ENCODE peak calls at places on chromosomes 13 and 19, in nine cellular contexts. One of them, this sample, is unnamed.

GRCh38 chr13:99191900-99192399 is 8.7 kb upstream of the UBAC2 start:
- DNase-seq in psoas muscle: no peak
- DNase-seq in right lobe of liver: no peak
- DNase-seq in GM23338: no peak
- DNase-seq in thoracic aorta: no peak
- DNase-seq in brain microvascular endothelial cell: peak; percentile 5
- DNase-seq in IMR-90: peak; percentile 74
- DNase-seq in tibial artery: no peak
- DNase-seq in upper lobe of right lung: no peak
- DNase-seq in this sample: no peak

GRCh38 chr19:41940443-41941409 is 12.5 kb upstream of the ERFL start:
- DNase-seq in psoas muscle: no peak
- DNase-seq in right lobe of liver: no peak
- DNase-seq in GM23338: peak; percentile 17
- DNase-seq in thoracic aorta: no peak
- DNase-seq in brain microvascular endothelial cell: no peak
- DNase-seq in IMR-90: no peak
- DNase-seq in tibial artery: no peak
- DNase-seq in upper lobe of right lung: no peak
- DNase-seq in this sample: no peak

GRCh38 chr19:49387936-49388372 is at the start of gene KASH5:
- DNase-seq in psoas muscle: peak; percentile 83
- DNase-seq in right lobe of liver: peak; percentile 90
- DNase-seq in GM23338: peak; percentile 62
- DNase-seq in thoracic aorta: no peak
- DNase-seq in brain microvascular endothelial cell: no peak
- DNase-seq in IMR-90: peak; percentile 8
- DNase-seq in tibial artery: peak; percentile 88
- DNase-seq in upper lobe of right lung: peak; percentile 92
- DNase-seq in this sample: no peak

GRCh38 chr13:97742084-97742483 is 211.4 kb upstream of the IPO5 start:
- DNase-seq in psoas muscle: no peak
- DNase-seq in right lobe of liver: no peak
- DNase-seq in GM23338: no peak
- DNase-seq in thoracic aorta: no peak
- DNase-seq in brain microvascular endothelial cell: no peak
- DNase-seq in IMR-90: no peak
- DNase-seq in tibial artery: no peak
- DNase-seq in upper lobe of right lung: no peak
- DNase-seq in this sample: no peak

GRCh38 chr13:106738279-106738678 is 170.3 kb upstream of the ARGLU1 start:
- DNase-seq in psoas muscle: no peak
- DNase-seq in right lobe of liver: no peak
- DNase-seq in GM23338: peak; percentile 29
- DNase-seq in thoracic aorta: no peak
- DNase-seq in brain microvascular endothelial cell: no peak
- DNase-seq in IMR-90: no peak
- DNase-seq in tibial artery: no peak
- DNase-seq in upper lobe of right lung: no peak
- DNase-seq in this sample: no peak

GRCh38 chr19:53696951-53697350 is 65.2 kb downstream of the DPRX start:
- DNase-seq in psoas muscle: no peak
- DNase-seq in right lobe of liver: no peak
- DNase-seq in GM23338: peak; percentile 74
- DNase-seq in thoracic aorta: no peak
- DNase-seq in brain microvascular endothelial cell: no peak
- DNase-seq in IMR-90: no peak
- DNase-seq in tibial artery: no peak
- DNase-seq in upper lobe of right lung: peak; percentile 22
- DNase-seq in this sample: no peak

GRCh38 chr13:53137777-53138176 is 109.2 kb downstream of the OLFM4 start:
- DNase-seq in psoas muscle: no peak
- DNase-seq in right lobe of liver: no peak
- DNase-seq in GM23338: no peak
- DNase-seq in thoracic aorta: no peak
- DNase-seq in brain microvascular endothelial cell: peak; percentile 31
- DNase-seq in IMR-90: peak; percentile 86
- DNase-seq in tibial artery: no peak
- DNase-seq in upper lobe of right lung: no peak
- DNase-seq in this sample: no peak

GRCh38 chr19:2039082-2039958 is 11.7 kb downstream of the MKNK2 start:
- DNase-seq in psoas muscle: peak; percentile 45
- DNase-seq in right lobe of liver: no peak
- DNase-seq in GM23338: no peak
- DNase-seq in thoracic aorta: no peak
- DNase-seq in brain microvascular endothelial cell: no peak
- DNase-seq in IMR-90: no peak
- DNase-seq in tibial artery: no peak
- DNase-seq in upper lobe of right lung: peak; percentile 64
- DNase-seq in this sample: no peak

GRCh38 chr19:30719189-30719990 is 347.2 kb downstream of the ZNF536 start:
- DNase-seq in psoas muscle: peak; percentile 66
- DNase-seq in right lobe of liver: peak; percentile 86
- DNase-seq in GM23338: peak; percentile 68
- DNase-seq in thoracic aorta: no peak
- DNase-seq in brain microvascular endothelial cell: no peak
- DNase-seq in IMR-90: no peak
- DNase-seq in tibial artery: no peak
- DNase-seq in upper lobe of right lung: peak; percentile 75
- DNase-seq in this sample: no peak

GRCh38 chr13:44976949-44977583 is 12.2 kb downstream of the NUFIP1 start:
- DNase-seq in psoas muscle: no peak
- DNase-seq in right lobe of liver: no peak
- DNase-seq in GM23338: no peak
- DNase-seq in thoracic aorta: no peak
- DNase-seq in brain microvascular endothelial cell: no peak
- DNase-seq in IMR-90: no peak
- DNase-seq in tibial artery: no peak
- DNase-seq in upper lobe of right lung: no peak
- DNase-seq in this sample: no peak

GRCh38 chr19:10836478-10837325 is 690 bp upstream of the TMED1 start:
- DNase-seq in psoas muscle: peak; percentile 90
- DNase-seq in right lobe of liver: peak; percentile 89
- DNase-seq in GM23338: peak; percentile 83
- DNase-seq in thoracic aorta: peak; percentile 54
- DNase-seq in brain microvascular endothelial cell: no peak
- DNase-seq in IMR-90: no peak
- DNase-seq in tibial artery: peak; percentile 92
- DNase-seq in upper lobe of right lung: peak; percentile 94
- DNase-seq in this sample: peak; percentile 89

GRCh38 chr13:75225288-75225687 is 256.7 kb downstream of the TBC1D4 start:
- DNase-seq in psoas muscle: no peak
- DNase-seq in right lobe of liver: no peak
- DNase-seq in GM23338: no peak
- DNase-seq in thoracic aorta: no peak
- DNase-seq in brain microvascular endothelial cell: no peak
- DNase-seq in IMR-90: no peak
- DNase-seq in tibial artery: no peak
- DNase-seq in upper lobe of right lung: no peak
- DNase-seq in this sample: no peak

GRCh38 chr13:50706505-50706904 is 137.0 kb downstream of the DLEU7 start:
- DNase-seq in psoas muscle: no peak
- DNase-seq in right lobe of liver: no peak
- DNase-seq in GM23338: no peak
- DNase-seq in thoracic aorta: no peak
- DNase-seq in brain microvascular endothelial cell: no peak
- DNase-seq in IMR-90: no peak
- DNase-seq in tibial artery: no peak
- DNase-seq in upper lobe of right lung: no peak
- DNase-seq in this sample: no peak

GRCh38 chr13:52743569-52743968 is 3.9 kb upstream of the CNMD start:
- DNase-seq in psoas muscle: no peak
- DNase-seq in right lobe of liver: no peak
- DNase-seq in GM23338: no peak
- DNase-seq in thoracic aorta: no peak
- DNase-seq in brain microvascular endothelial cell: no peak
- DNase-seq in IMR-90: no peak
- DNase-seq in tibial artery: no peak
- DNase-seq in upper lobe of right lung: no peak
- DNase-seq in this sample: no peak

DNA sequence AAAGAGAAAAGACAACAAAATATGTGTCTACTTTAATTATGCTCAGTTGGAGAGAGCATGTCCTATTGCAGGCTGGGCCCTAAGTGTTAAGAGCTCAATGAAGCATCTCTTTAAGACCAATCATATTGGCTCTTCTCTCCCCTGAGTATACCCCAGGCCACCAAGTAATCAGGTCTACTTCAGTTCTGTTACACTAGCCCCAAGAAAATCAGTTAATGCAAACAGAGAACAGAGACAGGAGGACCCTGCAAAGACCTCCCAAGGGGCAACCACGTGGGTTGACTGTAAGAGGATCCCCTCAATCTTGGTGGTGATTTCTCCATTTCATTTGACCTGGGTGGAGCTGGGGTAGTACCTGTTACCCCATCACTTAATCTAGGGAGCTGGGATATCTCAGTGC is 451.0 kb upstream of the ZNF507 start:
- DNase-seq in psoas muscle: no peak
- DNase-seq in right lobe of liver: no peak
- DNase-seq in GM23338: no peak
- DNase-seq in thoracic aorta: no peak
- DNase-seq in brain microvascular endothelial cell: no peak
- DNase-seq in IMR-90: no peak
- DNase-seq in tibial artery: no peak
- DNase-seq in upper lobe of right lung: no peak
- DNase-seq in this sample: no peak
- H3K27ac ChIP-seq in psoas muscle: no peak overlapping the region
- H3K27ac ChIP-seq in right lobe of liver: no peak overlapping the region
- H3K27ac ChIP-seq in GM23338: no peak overlapping the region
- H3K27ac ChIP-seq in thoracic aorta: no peak overlapping the region
- H3K27ac ChIP-seq in brain microvascular endothelial cell: no peak overlapping the region
- H3K27ac ChIP-seq in IMR-90: no peak overlapping the region
- H3K27ac ChIP-seq in tibial artery: no peak overlapping the region
- H3K27ac ChIP-seq in upper lobe of right lung: no peak overlapping the region
- H3K27ac ChIP-seq in this sample: no peak overlapping the region

DNA sequence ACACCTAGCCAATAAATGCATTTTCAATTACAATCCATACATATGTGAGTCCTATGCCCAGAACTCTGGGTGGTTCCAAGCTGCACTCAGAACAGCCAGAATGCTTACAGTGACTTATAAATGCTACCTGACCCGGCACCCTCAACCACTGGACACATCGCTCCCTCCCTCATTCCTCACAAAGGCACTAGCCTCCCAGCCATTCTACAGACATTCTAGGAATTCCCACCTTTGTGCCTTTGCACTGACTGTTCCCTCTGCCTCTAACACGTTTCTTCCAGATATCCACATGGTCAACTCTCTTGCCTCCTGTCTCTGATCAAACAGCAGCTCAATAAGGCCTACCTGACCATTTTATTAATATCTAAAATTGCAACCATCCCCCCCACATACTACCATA is 99.9 kb downstream of the LHFPL6 start:
- DNase-seq in psoas muscle: no peak
- DNase-seq in right lobe of liver: no peak
- DNase-seq in GM23338: peak; percentile 60
- DNase-seq in thoracic aorta: no peak
- DNase-seq in brain microvascular endothelial cell: no peak
- DNase-seq in IMR-90: no peak
- DNase-seq in tibial artery: no peak
- DNase-seq in upper lobe of right lung: no peak
- DNase-seq in this sample: no peak
- H3K4me3 ChIP-seq in psoas muscle: no peak overlapping the region
- H3K4me3 ChIP-seq in right lobe of liver: no peak overlapping the region
- H3K4me3 ChIP-seq in GM23338: no peak overlapping the region
- H3K4me3 ChIP-seq in thoracic aorta: no peak overlapping the region
- H3K4me3 ChIP-seq in brain microvascular endothelial cell: no peak overlapping the region
- H3K4me3 ChIP-seq in IMR-90: no peak overlapping the region
- H3K4me3 ChIP-seq in tibial artery: no peak overlapping the region
- H3K4me3 ChIP-seq in upper lobe of right lung: no peak overlapping the region
- H3K4me3 ChIP-seq in this sample: no peak overlapping the region

GRCh38 chr19:28596561-28597071 is 616.3 kb downstream of the UQCRFS1 start:
- DNase-seq in psoas muscle: no peak
- DNase-seq in right lobe of liver: no peak
- DNase-seq in GM23338: no peak
- DNase-seq in thoracic aorta: no peak
- DNase-seq in brain microvascular endothelial cell: no peak
- DNase-seq in IMR-90: no peak
- DNase-seq in tibial artery: no peak
- DNase-seq in upper lobe of right lung: no peak
- DNase-seq in this sample: no peak
- TF ChIP-seq CTCF in psoas muscle: no peak
- TF ChIP-seq CTCF in right lobe of liver: no peak
- TF ChIP-seq CTCF in GM23338: no peak
- TF ChIP-seq CTCF in thoracic aorta: no peak
- TF ChIP-seq CTCF in brain microvascular endothelial cell: no peak
- TF ChIP-seq CTCF in IMR-90: no peak
- TF ChIP-seq CTCF in tibial artery: no peak
- TF ChIP-seq CTCF in upper lobe of right lung: no peak
- TF ChIP-seq CTCF in this sample: no peak

GRCh38 chr13:43805071-43805468 is 18.3 kb upstream of the ENOX1 start:
- DNase-seq in psoas muscle: no peak
- DNase-seq in right lobe of liver: no peak
- DNase-seq in GM23338: peak; percentile 9
- DNase-seq in thoracic aorta: no peak
- DNase-seq in brain microvascular endothelial cell: peak; percentile 93
- DNase-seq in IMR-90: peak; percentile 96
- DNase-seq in tibial artery: no peak
- DNase-seq in upper lobe of right lung: no peak
- DNase-seq in this sample: no peak
- H3K27ac ChIP-seq in psoas muscle: no peak overlapping the region
- H3K27ac ChIP-seq in right lobe of liver: no peak overlapping the region
- H3K27ac ChIP-seq in GM23338: peak overlapping the region; percentile 1
- H3K27ac ChIP-seq in thoracic aorta: no peak overlapping the region
- H3K27ac ChIP-seq in brain microvascular endothelial cell: peak overlapping the region; percentile 81
- H3K27ac ChIP-seq in IMR-90: peak overlapping the region; percentile 50
- H3K27ac ChIP-seq in tibial artery: no peak overlapping the region
- H3K27ac ChIP-seq in upper lobe of right lung: no peak overlapping the region
- H3K27ac ChIP-seq in this sample: no peak overlapping the region

GRCh38 chr19:12792853-12793289 is 1.6 kb downstream of the JUNB start:
- DNase-seq in psoas muscle: peak; percentile 14
- DNase-seq in right lobe of liver: no peak
- DNase-seq in GM23338: no peak
- DNase-seq in thoracic aorta: no peak
- DNase-seq in brain microvascular endothelial cell: no peak
- DNase-seq in IMR-90: no peak
- DNase-seq in tibial artery: no peak
- DNase-seq in upper lobe of right lung: no peak
- DNase-seq in this sample: peak; percentile 72
- H3K4me3 ChIP-seq in psoas muscle: peak overlapping the region; percentile 99
- H3K4me3 ChIP-seq in right lobe of liver: peak overlapping the region; percentile 81
- H3K4me3 ChIP-seq in GM23338: peak overlapping the region; percentile 83
- H3K4me3 ChIP-seq in thoracic aorta: peak overlapping the region; percentile 91
- H3K4me3 ChIP-seq in brain microvascular endothelial cell: peak overlapping the region; percentile 98
- H3K4me3 ChIP-seq in IMR-90: peak overlapping the region; percentile 97
- H3K4me3 ChIP-seq in tibial artery: peak overlapping the region; percentile 96
- H3K4me3 ChIP-seq in upper lobe of right lung: peak overlapping the region; percentile 88
- H3K4me3 ChIP-seq in this sample: peak overlapping the region; percentile 97

GRCh38 chr19:5547881-5548280 is 19.9 kb downstream of the TINCR start:
- DNase-seq in psoas muscle: no peak
- DNase-seq in right lobe of liver: no peak
- DNase-seq in GM23338: peak; percentile 87
- DNase-seq in thoracic aorta: no peak
- DNase-seq in brain microvascular endothelial cell: peak; percentile 13
- DNase-seq in IMR-90: peak; percentile 51
- DNase-seq in tibial artery: no peak
- DNase-seq in upper lobe of right lung: no peak
- DNase-seq in this sample: no peak
- TF ChIP-seq CTCF in psoas muscle: peak; percentile 27
- TF ChIP-seq CTCF in right lobe of liver: peak; percentile 22
- TF ChIP-seq CTCF in GM23338: peak; percentile 96
- TF ChIP-seq CTCF in thoracic aorta: no peak
- TF ChIP-seq CTCF in brain microvascular endothelial cell: peak; percentile 80
- TF ChIP-seq CTCF in IMR-90: peak; percentile 68
- TF ChIP-seq CTCF in tibial artery: no peak
- TF ChIP-seq CTCF in upper lobe of right lung: peak; percentile 39
- TF ChIP-seq CTCF in this sample: no peak